ENCODE peak calls at places on chromosome 1, in eight cellular contexts. Y is ovary, B is colonic mucosa, L is IMR-90, X is body of pancreas, M is osteoblast, T is WERI-Rb-1, H is tibial artery. K is an unnamed sample.

GRCh38 chr1:214777364-214777763 is 174.4 kb downstream of the CENPF start:
- DNase-seq in Y (no peak), B (no peak), L (no peak), X (no peak), M (no peak), T (no peak), H (no peak), K (no peak)

GRCh38 chr1:50208296-50208695 is 99.6 kb downstream of the ELAVL4 start:
- DNase-seq in Y (no peak), B (no peak), L (no peak), X (no peak), M (no peak), T (peak; percentile 48), H (no peak), K (no peak)

GRCh38 chr1:6358144-6358624 is 35.4 kb downstream of the ACOT7 start:
- DNase-seq in Y (no peak), B (no peak), L (no peak), X (no peak), M (peak; percentile 63), T (no peak), H (no peak), K (no peak)

GRCh38 chr1:183124259-183124658 is 61.8 kb upstream of the LAMC2 start:
- DNase-seq in Y (no peak), B (no peak), L (no peak), X (no peak), M (no peak), T (no peak), H (no peak), K (no peak)

GRCh38 chr1:167629681-167630567 is at the start of gene RCSD1:
- DNase-seq in Y (no peak), B (no peak), L (no peak), X (no peak), M (peak; percentile 92), T (no peak), H (no peak), K (no peak)

GRCh38 chr1:76254165-76255043 is 179.9 kb downstream of the ST6GALNAC3 start:
- DNase-seq in Y (no peak), B (no peak), L (no peak), X (no peak), M (no peak), T (no peak), H (no peak), K (no peak)

GRCh38 chr1:26887125-26887524 is 3.0 kb downstream of the GPN2 start:
- DNase-seq in Y (no peak), B (no peak), L (peak; percentile 52), X (no peak), M (peak; percentile 90), T (no peak), H (no peak), K (no peak)

GRCh38 chr1:150575072-150575489 is 4.3 kb downstream of the MCL1 start:
- DNase-seq in Y (no peak), B (no peak), L (no peak), X (no peak), M (no peak), T (no peak), H (no peak), K (no peak)

GRCh38 chr1:208791458-208791857 is 547.3 kb upstream of the PLXNA2 start:
- DNase-seq in Y (no peak), B (no peak), L (no peak), X (no peak), M (no peak), T (no peak), H (no peak), K (no peak)

GRCh38 chr1:207672525-207673130 is 27.7 kb downstream of the CR1L start:
- DNase-seq in Y (no peak), B (peak; percentile 22), L (peak; percentile 21), X (no peak), M (no peak), T (peak; percentile 55), H (no peak), K (no peak)

GRCh38 chr1:81439046-81439823 is 361.5 kb upstream of the ADGRL2 start:
- DNase-seq in Y (no peak), B (no peak), L (no peak), X (no peak), M (no peak), T (no peak), H (no peak), K (no peak)

GRCh38 chr1:24949331-24949881 is 19.3 kb upstream of the RUNX3 start:
- DNase-seq in Y (no peak), B (no peak), L (peak; percentile 85), X (no peak), M (peak; percentile 96), T (no peak), H (no peak), K (no peak)

GRCh38 chr1:181192277-181192676 is 103.8 kb downstream of the IER5 start:
- DNase-seq in Y (no peak), B (no peak), L (no peak), X (no peak), M (no peak), T (no peak), H (no peak), K (no peak)

GRCh38 chr1:181189691-181190361 is 101.3 kb downstream of the IER5 start:
- DNase-seq in Y (peak; percentile 75), B (peak; percentile 47), L (peak; percentile 29), X (peak; percentile 76), M (peak; percentile 97), T (peak; percentile 49), H (no peak), K (peak; percentile 63)

GRCh38 chr1:181191494-181192040 is 103.1 kb downstream of the IER5 start:
- DNase-seq in Y (no peak), B (no peak), L (no peak), X (no peak), M (no peak), T (no peak), H (no peak), K (no peak)

GRCh38 chr1:181189245-181189644 is 100.7 kb downstream of the IER5 start:
- DNase-seq in Y (no peak), B (no peak), L (no peak), X (no peak), M (no peak), T (no peak), H (no peak), K (no peak)

DNA sequence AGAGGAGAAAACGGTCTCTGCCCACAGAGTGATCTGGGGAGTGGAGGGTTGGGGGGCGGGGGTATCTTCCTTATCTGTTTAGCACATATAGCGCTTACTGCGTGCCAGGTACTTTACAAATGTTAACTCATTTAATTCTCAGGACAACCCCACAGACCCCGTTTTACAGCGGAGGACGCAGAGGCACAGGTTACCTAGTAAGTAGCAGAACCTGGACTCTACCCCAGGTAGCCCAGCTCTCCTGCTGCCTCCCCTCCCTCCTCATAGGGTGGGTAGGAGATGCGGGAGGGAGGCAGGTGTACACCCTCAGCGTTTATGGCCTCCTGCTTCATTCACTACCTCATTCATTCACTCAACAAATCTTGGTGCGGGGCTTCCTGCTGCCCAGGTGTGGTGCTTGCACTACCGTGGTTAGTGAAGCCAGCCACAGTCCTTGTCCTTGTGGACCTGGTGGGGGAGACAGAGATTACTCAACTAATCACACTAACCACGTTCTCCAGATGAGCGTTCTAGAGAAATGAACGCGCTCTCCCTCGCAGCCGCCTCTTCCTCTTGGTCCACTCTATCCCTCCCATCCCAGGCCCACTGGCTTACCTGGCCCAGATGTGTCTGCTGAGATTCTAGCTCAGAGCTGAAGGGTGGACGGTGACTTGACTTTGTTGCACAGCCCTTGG is 102.0 kb downstream of the IER5 start:
- DNase-seq in Y (no peak), B (no peak), L (no peak), X (no peak), M (no peak), T (no peak), H (no peak), K (no peak)
- H3K4me3 ChIP-seq in Y (no peak overlapping the region), B (no peak overlapping the region), L (no peak overlapping the region), X (no peak overlapping the region), M (no peak overlapping the region), T (no peak overlapping the region), H (no peak overlapping the region), K (peak overlapping the region; percentile 57)

GRCh38 chr1:80155371-80155770 is 1148.8 kb upstream of the ADGRL4 start:
- DNase-seq in Y (no peak), B (no peak), L (peak; percentile 1), X (no peak), M (no peak), T (peak; percentile 22), H (no peak), K (no peak)
- TF ChIP-seq CTCF in Y (no peak), B (no peak), L (peak; percentile 11), X (no peak), M (no peak), T (peak; percentile 52), H (no peak), K (no peak)

DNA sequence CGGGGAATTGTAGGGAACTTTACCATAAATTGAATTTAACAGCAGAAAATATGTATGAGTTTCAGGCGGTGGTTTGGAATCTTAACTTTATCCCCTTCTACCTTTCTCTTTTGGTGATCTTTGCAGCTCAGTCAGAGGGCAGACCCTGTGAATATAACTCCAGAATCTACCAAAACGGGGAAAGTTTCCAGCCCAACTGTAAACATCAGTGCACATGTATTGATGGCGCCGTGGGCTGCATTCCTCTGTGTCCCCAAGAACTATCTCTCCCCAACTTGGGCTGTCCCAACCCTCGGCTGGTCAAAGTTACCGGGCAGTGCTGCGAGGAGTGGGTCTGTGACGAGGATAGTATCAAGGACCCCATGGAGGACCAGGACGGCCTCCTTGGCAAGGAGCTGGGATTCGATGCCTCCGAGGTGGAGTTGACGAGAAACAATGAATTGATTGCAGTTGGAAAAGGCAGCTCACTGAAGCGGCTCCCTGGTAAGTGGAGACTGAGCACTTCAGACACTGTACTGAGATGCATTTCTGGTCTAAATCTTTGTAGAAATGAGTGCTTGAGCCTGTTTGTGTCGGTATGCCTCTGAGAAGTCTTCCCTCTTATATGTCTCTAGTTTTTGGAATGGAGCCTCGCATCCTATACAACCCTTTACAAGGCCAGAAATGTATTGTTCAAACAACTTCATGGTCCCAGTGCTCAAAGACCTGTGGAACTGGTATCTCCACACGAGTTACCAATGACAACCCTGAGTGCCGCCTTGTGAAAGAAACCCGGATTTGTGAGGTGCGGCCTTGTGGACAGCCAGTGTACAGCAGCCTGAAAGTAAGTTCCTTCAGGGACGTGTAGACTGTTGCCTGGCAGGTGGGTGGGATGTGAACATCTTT is 1.5 kb downstream of the CCN1 start:
- DNase-seq in Y (peak; percentile 47), B (peak; percentile 32), L (peak; percentile 76), X (peak; percentile 41), M (peak; percentile 92), T (no peak), H (peak; percentile 77), K (no peak)
- H3K27ac ChIP-seq in Y (no peak overlapping the region), B (peak overlapping the region; percentile 80), L (peak overlapping the region; percentile 78), X (peak overlapping the region; percentile 99), M (peak overlapping the region; percentile 99), T (no peak overlapping the region), H (peak overlapping the region; percentile 99), K (peak overlapping the region; percentile 54)

GRCh38 chr1:83512371-83513004 is 486.4 kb downstream of the TTLL7 start:
- DNase-seq in Y (no peak), B (no peak), L (no peak), X (no peak), M (no peak), T (no peak), H (no peak), K (no peak)

GRCh38 chr1:83509229-83509870 is 489.6 kb downstream of the TTLL7 start:
- DNase-seq in Y (no peak), B (no peak), L (no peak), X (peak; percentile 18), M (no peak), T (no peak), H (no peak), K (no peak)

GRCh38 chr1:83511327-83511726 is 487.6 kb downstream of the TTLL7 start:
- DNase-seq in Y (no peak), B (no peak), L (no peak), X (no peak), M (no peak), T (no peak), H (no peak), K (no peak)

GRCh38 chr1:83505148-83505547 is 493.8 kb downstream of the TTLL7 start:
- DNase-seq in Y (no peak), B (no peak), L (no peak), X (no peak), M (no peak), T (no peak), H (no peak), K (no peak)

GRCh38 chr1:83508485-83509151 is 490.3 kb downstream of the TTLL7 start:
- DNase-seq in Y (no peak), B (no peak), L (peak; percentile 41), X (no peak), M (peak; percentile 30), T (no peak), H (no peak), K (no peak)
- H3K4me3 ChIP-seq in Y (no peak overlapping the region), B (no peak overlapping the region), L (no peak overlapping the region), X (no peak overlapping the region), M (no peak overlapping the region), T (no peak overlapping the region), H (no peak overlapping the region), K (no peak overlapping the region)

K was measured in dorsolateral prefrontal cortex.